ENCODE peak calls at places on chromosomes 3 and 15, in five cellular contexts. V is upper lobe of left lung, Q is K562, J is adrenal gland, K is A549. L is an unnamed sample.

GRCh38 chr3:42507252-42507651 is 4.8 kb downstream of the VIPR1 start:
- DNase-seq in V (no peak), Q (peak; percentile 52), J (no peak), K (no peak), L (peak; percentile 85)

GRCh38 chr15:69906256-69907185 is 191.2 kb downstream of the TLE3 start:
- DNase-seq in V (no peak), Q (no peak), J (no peak), K (no peak), L (no peak)

GRCh38 chr3:64440498-64440897 is 215.2 kb upstream of the PRICKLE2 start:
- DNase-seq in V (no peak), Q (no peak), J (peak; percentile 75), K (peak; percentile 40), L (no peak)

GRCh38 chr3:46368569-46368968 is 2.2 kb upstream of the CCR5 start:
- DNase-seq in V (no peak), Q (no peak), J (peak; percentile 54), K (peak; percentile 18), L (no peak)

GRCh38 chr3:50246517-50246954 is 10.5 kb downstream of the GNAI2 start:
- DNase-seq in V (no peak), Q (peak; percentile 67), J (no peak), K (peak; percentile 78), L (peak; percentile 47)

GRCh38 chr3:49929333-49930240 is at the start of gene MON1A:
- DNase-seq in V (peak; percentile 98), Q (peak; percentile 86), J (peak; percentile 96), K (peak; percentile 86), L (peak; percentile 93)

GRCh38 chr3:122677261-122677660 is 3.4 kb upstream of the PARP14 start:
- DNase-seq in V (no peak), Q (no peak), J (no peak), K (no peak), L (no peak)

GRCh38 chr15:91849749-91850161 is 3.8 kb upstream of the SLCO3A1 start:
- DNase-seq in V (no peak), Q (peak; percentile 10), J (peak; percentile 12), K (peak; percentile 70), L (no peak)

GRCh38 chr15:89749951-89750559 is 994 bp downstream of the MESP1 start:
- DNase-seq in V (peak; percentile 68), Q (no peak), J (peak; percentile 21), K (no peak), L (no peak)

GRCh38 chr3:46880884-46881818 is 3.6 kb downstream of the PTH1R start:
- DNase-seq in V (peak; percentile 85), Q (no peak), J (no peak), K (no peak), L (no peak)

GRCh38 chr3:58266577-58266976 is 29.0 kb downstream of the ABHD6 start:
- DNase-seq in V (no peak), Q (no peak), J (no peak), K (no peak), L (no peak)

GRCh38 chr3:127263586-127264231 is 24.1 kb downstream of the PRR20G start:
- DNase-seq in V (no peak), Q (no peak), J (no peak), K (no peak), L (peak; percentile 54)

GRCh38 chr3:127264292-127264691 is 23.6 kb downstream of the PRR20G start:
- DNase-seq in V (no peak), Q (no peak), J (no peak), K (no peak), L (peak; percentile 56)

GRCh38 chr3:127266186-127266585 is 21.7 kb downstream of the PRR20G start:
- DNase-seq in V (no peak), Q (no peak), J (no peak), K (no peak), L (peak; percentile 72)

GRCh38 chr3:127265581-127265981 is 22.3 kb downstream of the PRR20G start:
- DNase-seq in V (peak; percentile 50), Q (no peak), J (no peak), K (no peak), L (peak; percentile 78)

GRCh38 chr3:127264794-127265514 is 22.9 kb downstream of the PRR20G start:
- DNase-seq in V (no peak), Q (no peak), J (no peak), K (no peak), L (no peak)
- TF ChIP-seq CTCF in V (no peak), Q (no peak), J (no peak), K (no peak), L (no peak)

GRCh38 chr3:45010718-45011355 is 15.3 kb upstream of the CLEC3B start:
- DNase-seq in V (no peak), Q (no peak), J (no peak), K (no peak), L (no peak)
- TF ChIP-seq POLR2A in V (no peak), Q (no peak), J (no peak), K (no peak), L (no peak)

GRCh38 chr15:98551936-98552562 is 96.3 kb upstream of the IGF1R start:
- DNase-seq in V (no peak), Q (no peak), J (no peak), K (no peak), L (peak; percentile 36)
- TF ChIP-seq CTCF in V (no peak), Q (no peak), J (no peak), K (no peak), L (no peak)

GRCh38 chr3:14773281-14773680 is 45.5 kb upstream of the FGD5 start:
- DNase-seq in V (no peak), Q (no peak), J (no peak), K (no peak), L (no peak)
- TF ChIP-seq POLR2A in V (no peak), Q (no peak), J (no peak), K (no peak), L (no peak)

L was measured in lower leg skin.